ENCODE peak calls at places on chromosomes 13 and 19, in five cellular contexts. L is CD8-positive, alpha-beta T cell; Q is cardiac fibroblast; M is type B pancreatic cell; P is neural crest cell. F is an unnamed sample.

GRCh38 chr13:95327190-95327589 is 25.9 kb upstream of the ABCC4 start:
- DNase-seq in L (no peak), Q (no peak), M (no peak), P (no peak), F (no peak)

GRCh38 chr13:30796833-30797601 is 61.7 kb downstream of the ALOX5AP start:
- DNase-seq in L (no peak), Q (peak), M (no peak), P (no peak), F (no peak)

GRCh38 chr13:109479991-109480696 is 306.2 kb downstream of the IRS2 start:
- DNase-seq in L (no peak), Q (peak), M (no peak), P (no peak), F (no peak)

GRCh38 chr13:28035146-28035782 is 46.8 kb upstream of the URAD start:
- DNase-seq in L (no peak), Q (no peak), M (no peak), P (no peak), F (no peak)

GRCh38 chr19:54186351-54186750 is 3.0 kb downstream of the MBOAT7 start:
- DNase-seq in L (no peak), Q (no peak), M (no peak), P (no peak), F (no peak)

GRCh38 chr19:29606420-29606747 is 301 bp downstream of the POP4 start:
- DNase-seq in L (no peak), Q (no peak), M (no peak), P (no peak), F (no peak)

GRCh38 chr19:49946415-49946814 is 14.6 kb downstream of the SIGLEC11 start:
- DNase-seq in L (no peak), Q (no peak), M (no peak), P (no peak), F (no peak)

GRCh38 chr19:42528354-42529247 is at the start of gene CEACAM1:
- DNase-seq in L (peak), Q (peak), M (peak), P (no peak), F (no peak)

GRCh38 chr13:31168166-31168565 is 6.5 kb upstream of the HSPH1 start:
- DNase-seq in L (no peak), Q (no peak), M (no peak), P (no peak), F (no peak)

GRCh38 chr13:102800145-102801041 is 1.5 kb downstream of the BIVM start:
- DNase-seq in L (peak), Q (peak), M (peak), P (peak), F (peak)
- TF ChIP-seq CTCF in L (peak), Q (peak), M (peak), P (peak), F (peak)

DNA sequence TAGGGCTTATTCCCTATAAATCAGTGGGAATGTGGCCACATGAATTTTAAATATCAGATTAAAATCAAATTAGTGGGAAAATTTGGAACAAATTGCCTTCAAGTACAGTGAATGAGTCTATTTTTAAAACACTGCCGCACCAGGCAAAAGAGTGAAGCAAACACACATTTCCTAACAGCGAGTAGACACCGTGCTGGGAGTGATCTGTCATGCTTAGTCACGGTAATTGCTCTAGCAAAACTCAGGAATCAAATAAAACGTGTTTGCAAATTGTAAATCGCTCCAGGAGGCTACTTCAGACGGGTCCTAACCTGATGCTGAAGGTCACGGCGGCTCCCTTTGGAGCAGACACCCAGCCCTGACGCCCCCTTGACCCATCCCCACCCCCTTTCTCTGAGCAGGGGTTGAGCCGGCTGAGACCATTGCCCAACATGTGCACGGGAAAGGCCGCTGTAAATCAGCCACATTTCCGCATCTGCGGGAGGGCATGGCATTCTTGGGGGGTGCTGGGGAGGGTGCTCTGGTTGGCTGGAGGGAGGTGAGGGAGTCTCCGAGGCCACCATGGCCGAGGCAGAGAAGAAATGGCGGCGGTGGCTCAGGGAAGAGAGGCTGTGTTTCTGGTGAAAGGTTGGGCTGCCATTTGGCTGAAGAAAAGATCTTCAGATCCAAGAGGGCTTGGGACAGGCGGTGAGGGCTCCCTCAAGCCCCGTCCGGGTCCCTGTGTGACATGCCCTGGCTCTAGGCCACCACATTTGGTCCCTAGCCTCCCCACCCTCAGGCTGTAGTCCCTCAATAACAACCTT is 8.9 kb downstream of the CEBPA start:
- DNase-seq in L (no peak), Q (peak), M (no peak), P (no peak), F (peak)
- TF ChIP-seq CTCF in L (no peak), Q (no peak), M (no peak), P (no peak), F (no peak)

GRCh38 chr13:29140277-29140676 is 320.1 kb downstream of the MTUS2 start:
- DNase-seq in L (no peak), Q (peak), M (no peak), P (no peak), F (no peak)

GRCh38 chr13:29136341-29136740 is 316.2 kb downstream of the MTUS2 start:
- DNase-seq in L (no peak), Q (no peak), M (no peak), P (no peak), F (no peak)

GRCh38 chr13:29131881-29132668 is 311.9 kb downstream of the MTUS2 start:
- DNase-seq in L (no peak), Q (no peak), M (no peak), P (no peak), F (no peak)

GRCh38 chr13:29137995-29138394 is 317.9 kb downstream of the MTUS2 start:
- DNase-seq in L (no peak), Q (no peak), M (no peak), P (no peak), F (no peak)

DNA sequence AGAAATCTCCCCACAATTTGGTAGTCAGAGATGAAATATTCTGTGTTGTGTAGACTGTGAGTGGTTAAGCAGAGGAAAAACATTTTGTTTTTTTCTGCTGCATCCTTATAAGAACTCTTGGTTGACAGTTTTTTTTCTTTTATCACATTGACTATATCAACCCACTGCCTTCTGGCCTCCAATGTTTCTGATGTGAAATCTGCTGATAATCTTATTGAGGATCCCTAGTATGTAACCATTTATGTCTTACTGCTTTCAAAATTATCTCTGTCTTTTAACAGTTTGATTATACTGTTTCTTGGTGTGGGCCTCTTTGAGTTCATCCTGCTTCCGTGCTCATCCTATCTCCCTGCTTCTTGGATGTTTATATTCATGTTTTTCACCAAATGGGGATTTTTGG is 316.9 kb downstream of the MTUS2 start:
- DNase-seq in L (no peak), Q (no peak), M (no peak), P (no peak), F (no peak)
- TF ChIP-seq CTCF in L (no peak), Q (no peak), M (no peak), P (no peak), F (no peak)

DNA sequence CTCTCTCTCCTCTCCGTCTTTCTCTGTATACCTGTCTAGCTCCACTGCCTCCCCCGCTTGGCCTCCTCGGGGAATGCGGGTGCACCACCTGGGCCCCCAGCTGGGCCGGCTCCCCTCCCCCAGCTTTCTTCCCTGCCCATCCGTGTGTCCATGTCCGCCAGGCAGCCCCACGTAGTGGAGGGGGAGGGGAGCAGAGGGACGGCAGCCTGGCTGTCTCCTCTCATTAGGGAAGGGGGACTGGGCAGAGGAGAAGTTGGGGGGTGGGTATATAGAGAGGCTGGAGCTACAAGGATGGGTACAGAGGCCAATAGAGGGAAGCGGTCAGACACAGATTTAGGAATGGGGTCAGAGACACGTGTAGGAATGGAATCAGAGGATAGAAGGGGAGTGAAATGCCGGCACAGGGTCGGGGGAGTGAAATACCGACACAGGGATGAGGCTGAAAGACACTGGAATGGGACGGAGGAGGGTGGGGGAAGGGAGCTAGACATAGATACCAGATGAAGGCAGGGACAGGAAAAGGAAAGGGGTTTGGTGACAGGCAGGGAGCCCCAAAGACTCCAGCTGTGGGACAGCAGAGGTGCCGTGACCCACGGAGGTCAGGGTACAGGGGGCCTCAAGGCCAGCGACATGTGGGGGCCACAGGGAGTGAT is 2.8 kb downstream of the NECTIN2 start:
- DNase-seq in L (no peak), Q (no peak), M (no peak), P (peak), F (no peak)
- TF ChIP-seq CTCF in L (no peak), Q (no peak), M (no peak), P (no peak), F (no peak)

GRCh38 chr19:383922-384800 is 24.8 kb downstream of the C2CD4C start:
- DNase-seq in L (no peak), Q (peak), M (no peak), P (peak), F (no peak)
- TF ChIP-seq CTCF in L (peak), Q (peak), M (peak), P (peak), F (peak)

DNA sequence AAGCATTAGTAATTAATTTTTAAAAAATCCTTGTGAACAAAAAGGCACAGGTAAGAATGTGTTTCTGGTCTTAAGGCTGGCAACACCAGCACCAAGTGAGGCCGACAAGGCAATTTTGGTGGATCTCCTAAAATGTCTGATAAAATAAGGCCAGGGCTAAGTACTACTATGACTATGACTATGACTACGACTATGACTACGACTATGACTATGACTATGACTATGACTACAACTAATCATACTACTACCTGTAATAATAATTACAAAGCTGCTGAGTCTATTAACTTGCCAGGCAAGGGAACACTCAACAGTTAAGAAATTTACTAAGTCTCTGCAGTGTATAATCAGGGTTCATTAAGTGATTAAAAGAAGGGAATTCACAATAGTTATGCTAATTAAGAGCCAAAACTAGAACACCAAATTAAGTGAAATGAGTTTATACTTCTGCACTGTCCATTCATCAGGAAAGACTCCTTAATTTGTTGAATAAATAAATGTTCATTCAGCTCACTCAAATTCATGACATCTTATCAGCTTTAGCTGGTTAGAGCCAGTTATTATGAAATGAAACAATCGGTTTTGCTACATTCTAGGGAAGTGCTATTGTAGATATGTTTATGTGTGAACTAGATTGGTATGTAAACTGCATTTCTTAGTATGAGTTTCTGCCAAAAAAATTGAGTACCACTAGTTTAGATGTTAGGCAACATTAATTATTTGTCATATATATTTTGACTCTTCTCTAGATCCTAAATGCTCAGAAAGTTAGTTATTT is 1626.2 kb upstream of the PCDH20 start:
- DNase-seq in L (no peak), Q (peak), M (no peak), P (no peak), F (no peak)
- TF ChIP-seq CTCF in L (no peak), Q (no peak), M (no peak), P (no peak), F (no peak)

F was measured in CD14-positive monocyte.